ENCODE peak calls at places on chromosomes 3 and 15, in ten cellular contexts. E is NCI-H748 treated with DMSO at 0.1 percent for 48 hours; W is NCI-H1092 treated with DMSO at 0.1 percent for 48 hours; P is small intestine; M is left lung; D is upper lobe of right lung; Z is stimulated activated CD4-positive, alpha-beta T cell treated with anti-CD3 and anti-CD28 coated beads, Interleukin-1b, Interleukin-23, amount 100 ng/mL, for 24 hours; C is KBM-7; U is fibroblast of the aortic adventitia; J is activated naive CD4-positive, alpha-beta T cell treated with anti-CD3 and anti-CD28 coated beads, Interleukin-2, amount 50 U/mL, for 72 hours. O is an unnamed sample.

GRCh38 chr3:63597019-63597418 is 55.5 kb upstream of the SNTN start:
- DNase-seq in D (no peak), C (no peak), P (no peak), Z (no peak), M (no peak), W (no peak), U (no peak), J (no peak), E (no peak), O (no peak)

GRCh38 chr3:155093261-155093660 is 13.1 kb downstream of the MME start:
- DNase-seq in M (no peak), Z (no peak), J (no peak), D (no peak), U (no peak), P (no peak), W (no peak), C (peak), E (no peak), O (no peak)

GRCh38 chr3:113844622-113845222 is 6.1 kb downstream of the GRAMD1C start:
- DNase-seq in D (no peak), U (peak), W (peak), P (peak), M (no peak), E (no peak), C (peak), Z (no peak), J (no peak), O (no peak)

GRCh38 chr15:99616773-99617342 is 51.1 kb downstream of the MEF2A start:
- DNase-seq in U (no peak), Z (no peak), E (no peak), J (no peak), C (no peak), D (no peak), W (no peak), P (no peak), M (no peak), O (no peak)

GRCh38 chr15:79682285-79682684 is 214.5 kb downstream of the MTHFS start:
- DNase-seq in D (no peak), C (no peak), P (no peak), W (no peak), M (no peak), J (no peak), U (peak), E (no peak), Z (no peak), O (no peak)

GRCh38 chr3:129344540-129345220 is 66.0 kb downstream of the HMCES start:
- DNase-seq in E (no peak), M (no peak), P (no peak), Z (no peak), C (no peak), J (no peak), D (no peak), U (no peak), W (no peak), O (no peak)

GRCh38 chr3:41239587-41239986 is 40.3 kb downstream of the CTNNB1 start:
- DNase-seq in P (no peak), D (no peak), C (no peak), M (no peak), E (no peak), W (no peak), J (no peak), Z (no peak), U (peak), O (no peak)

GRCh38 chr3:118501152-118501551 is 533.5 kb downstream of the IGSF11 start:
- DNase-seq in C (no peak), U (no peak), Z (no peak), E (no peak), J (no peak), D (peak), P (no peak), W (peak), M (peak), O (no peak)

GRCh38 chr3:127628788-127629456 is at the start of gene PODXL2:
- DNase-seq in W (peak), Z (no peak), J (peak), U (peak), M (peak), D (peak), C (peak), P (peak), E (no peak), O (peak)

GRCh38 chr15:78212546-78213424 is 21.6 kb downstream of the ACSBG1 start:
- DNase-seq in J (no peak), W (no peak), P (peak), E (no peak), D (no peak), Z (no peak), U (peak), M (no peak), C (peak), O (no peak)

GRCh38 chr3:109081746-109082510 is 36.0 kb downstream of the MORC1 start:
- DNase-seq in J (peak), U (peak), M (no peak), Z (no peak), E (peak), W (peak), P (peak), C (peak), D (no peak), O (peak)

GRCh38 chr15:91922701-91923279 is 69.3 kb downstream of the SLCO3A1 start:
- DNase-seq in Z (no peak), D (no peak), P (no peak), W (peak), J (no peak), M (no peak), C (no peak), E (peak), U (no peak), O (no peak)

GRCh38 chr3:4906107-4906621 is 73.1 kb upstream of the BHLHE40 start:
- DNase-seq in J (no peak), U (peak), W (peak), P (peak), M (no peak), E (peak), D (no peak), Z (no peak), C (no peak), O (peak)

GRCh38 chr3:126440709-126440995 is 35.0 kb downstream of the ZXDC start:
- DNase-seq in W (no peak), P (no peak), D (peak), M (peak), C (no peak), Z (no peak), J (no peak), U (no peak), E (no peak), O (no peak)

GRCh38 chr15:66630801-66631351 is 65.1 kb upstream of the LCTL start:
- DNase-seq in D (no peak), W (no peak), M (no peak), U (no peak), Z (no peak), J (no peak), C (peak), E (no peak), P (no peak), O (no peak)

GRCh38 chr15:97909291-97909891 is 51.1 kb upstream of the ARRDC4 start:
- DNase-seq in U (peak), P (peak), D (peak), E (peak), W (peak), C (peak), J (peak), M (peak), Z (peak), O (no peak)

GRCh38 chr15:100602822-100603393 is 519 bp downstream of the ASB7 start:
- DNase-seq in Z (no peak), P (peak), U (no peak), W (no peak), C (no peak), E (no peak), J (peak), M (no peak), D (no peak), O (peak)

GRCh38 chr3:50533346-50533745 is 29.9 kb upstream of the CACNA2D2 start:
- DNase-seq in E (no peak), D (no peak), U (no peak), J (no peak), C (no peak), M (no peak), W (no peak), P (no peak), Z (no peak), O (no peak)

GRCh38 chr3:23709987-23710386 is 95.8 kb upstream of the UBE2E1 start:
- DNase-seq in J (no peak), Z (no peak), C (no peak), P (no peak), M (no peak), W (no peak), U (no peak), E (no peak), D (no peak), O (no peak)

GRCh38 chr3:85567074-85567676 is 608.4 kb downstream of the CADM2 start:
- DNase-seq in E (peak), J (peak), Z (no peak), C (peak), D (no peak), M (no peak), P (peak), W (peak), U (no peak), O (no peak)

GRCh38 chr15:68404056-68404798 is 27.7 kb downstream of the ITGA11 start:
- DNase-seq in P (no peak), Z (no peak), C (no peak), J (no peak), W (no peak), U (no peak), D (no peak), E (no peak), M (no peak), O (no peak)

GRCh38 chr15:65259367-65259781 is 27.3 kb downstream of the PARP16 start:
- DNase-seq in U (peak), E (no peak), M (no peak), P (no peak), D (no peak), C (no peak), W (no peak), Z (no peak), J (no peak), O (no peak)

GRCh38 chr15:65869954-65870871 is 922 bp downstream of the RAB11A start:
- DNase-seq in E (peak), J (peak), W (peak), U (peak), C (peak), M (no peak), Z (no peak), P (peak), D (peak), O (peak)

GRCh38 chr15:57865294-57865693 is 158.8 kb downstream of the POLR2M start:
- DNase-seq in J (no peak), C (no peak), D (no peak), M (no peak), U (no peak), P (no peak), Z (no peak), E (no peak), W (no peak), O (no peak)

GRCh38 chr3:13801361-13802214 is 78.3 kb downstream of the WNT7A start:
- DNase-seq in E (no peak), J (no peak), Z (no peak), D (peak), U (no peak), P (no peak), W (no peak), C (no peak), M (no peak), O (no peak)

GRCh38 chr15:90664650-90665287 is 52.4 kb upstream of the BLM start:
- DNase-seq in U (peak), D (peak), P (no peak), M (peak), W (no peak), Z (no peak), J (no peak), C (no peak), E (no peak), O (peak)

GRCh38 chr15:98160236-98160635 is 199.7 kb downstream of the ARRDC4 start:
- DNase-seq in W (no peak), Z (no peak), M (no peak), D (no peak), P (peak), C (peak), U (no peak), E (no peak), J (peak), O (no peak)

GRCh38 chr3:149020839-149021252 is 29.5 kb downstream of the GYG1 start:
- DNase-seq in E (no peak), U (no peak), P (no peak), J (no peak), Z (no peak), W (no peak), D (no peak), C (no peak), M (no peak), O (no peak)

GRCh38 chr3:65979152-65979551 is 59.6 kb downstream of the MAGI1 start:
- DNase-seq in D (no peak), J (no peak), Z (no peak), C (no peak), W (no peak), P (no peak), E (no peak), U (peak), M (no peak), O (no peak)

GRCh38 chr15:23033979-23034378 is 5.4 kb downstream of the TUBGCP5 start:
- DNase-seq in D (no peak), C (no peak), U (no peak), Z (no peak), J (no peak), P (no peak), M (no peak), E (no peak), W (no peak), O (no peak)

O was measured in GM06990.